ENCODE peak calls at places on chromosomes 13 and 19, in seven cellular contexts. I is NCI-H2081 treated with DMSO at 0.1 percent for 48 hours, X is memory B cell, N is AG08396, Q is T-helper 1 cell, R is NCI-H774, V is RPMI8226. E is an unnamed sample.

GRCh38 chr13:87122551-87122950 is 548.6 kb upstream of the SLITRK5 start:
- DNase-seq in R (no peak), Q (no peak), N (no peak), X (no peak), V (no peak), I (no peak), E (no peak)

GRCh38 chr19:3580156-3580955 is 4.9 kb upstream of the GIPC3 start:
- DNase-seq in R (no peak), V (no peak), N (peak; percentile 89), I (no peak), Q (no peak), X (no peak), E (no peak)

GRCh38 chr13:30520571-30520970 is 54.8 kb upstream of the HMGB1 start:
- DNase-seq in R (no peak), X (no peak), Q (no peak), I (no peak), V (no peak), N (peak; percentile 56), E (no peak)

GRCh38 chr19:13036366-13036976 is 41.2 kb downstream of the NFIX start:
- DNase-seq in I (peak; percentile 45), X (no peak), N (no peak), Q (no peak), V (peak; percentile 68), R (peak; percentile 63), E (no peak)

GRCh38 chr19:1421218-1421957 is 14.0 kb downstream of the DAZAP1 start:
- DNase-seq in N (no peak), R (no peak), X (no peak), V (no peak), Q (no peak), I (no peak), E (no peak)

GRCh38 chr19:49106648-49107135 is 7.5 kb upstream of the LIN7B start:
- DNase-seq in Q (no peak), X (peak; percentile 64), I (no peak), N (peak; percentile 46), R (peak; percentile 3), V (peak; percentile 40), E (no peak)

GRCh38 chr19:34818270-34818669 is 45.3 kb upstream of the ZNF599 start:
- DNase-seq in I (no peak), V (no peak), R (no peak), N (no peak), X (no peak), Q (no peak), E (no peak)

GRCh38 chr13:48749144-48749543 is 95.4 kb downstream of the CYSLTR2 start:
- DNase-seq in R (no peak), I (no peak), X (no peak), N (no peak), Q (no peak), V (no peak), E (no peak)

GRCh38 chr19:6234527-6234926 is 45.2 kb downstream of the MLLT1 start:
- DNase-seq in R (no peak), I (no peak), V (no peak), N (no peak), Q (no peak), X (no peak), E (no peak)

GRCh38 chr19:35828694-35829301 is 16.2 kb upstream of the PRODH2 start:
- DNase-seq in X (no peak), V (peak; percentile 66), N (peak; percentile 78), I (no peak), Q (no peak), R (no peak), E (no peak)

GRCh38 chr19:18743281-18743825 is 47.8 kb downstream of the COMP start:
- DNase-seq in N (no peak), Q (no peak), R (no peak), V (no peak), I (no peak), X (no peak), E (no peak)

GRCh38 chr13:72253754-72254153 is 386.8 kb upstream of the DACH1 start:
- DNase-seq in N (no peak), R (no peak), I (no peak), V (no peak), X (no peak), Q (no peak), E (no peak)

GRCh38 chr19:10105241-10106099 is 692 bp upstream of the PPAN start:
- DNase-seq in Q (peak; percentile 60), R (no peak), N (no peak), X (no peak), I (no peak), V (no peak), E (peak; percentile 66)

GRCh38 chr19:9565900-9566705 is 18.2 kb downstream of the ZNF121 start:
- DNase-seq in Q (no peak), X (no peak), R (no peak), N (no peak), I (no peak), V (no peak), E (no peak)

GRCh38 chr13:49437705-49438104 is 6.2 kb downstream of the CAB39L start:
- DNase-seq in R (no peak), X (no peak), Q (no peak), N (no peak), I (no peak), V (no peak), E (no peak)

GRCh38 chr13:28754698-28755545 is 36.2 kb upstream of the SLC46A3 start:
- DNase-seq in R (no peak), N (peak; percentile 20), V (peak; percentile 29), I (no peak), Q (no peak), X (no peak), E (no peak)

GRCh38 chr19:15998166-15998565 is 49.4 kb downstream of the OR10H4 start:
- DNase-seq in X (no peak), N (no peak), R (no peak), V (no peak), I (no peak), Q (no peak), E (no peak)

GRCh38 chr13:113204378-113204734 is 4.1 kb downstream of the PCID2 start:
- DNase-seq in N (no peak), I (no peak), X (no peak), R (no peak), Q (no peak), V (no peak), E (no peak)

GRCh38 chr19:45568732-45569131 is 15.9 kb downstream of the OPA3 start:
- DNase-seq in N (peak; percentile 51), V (no peak), X (no peak), Q (no peak), R (no peak), I (no peak), E (no peak)